ENCODE peak calls at places on chromosomes 7 and 10, in eight cellular contexts. Y is stomach, L is heart left ventricle, Q is adrenal gland, S is ovary, V is spleen, R is esophagus squamous epithelium, J is HCT116. F is an unnamed sample.
A peak's percentile ranks its signal among the peaks of the same experiment; 100 is the strongest.

GRCh38 chr10:6053816-6054581 is 8.2 kb downstream of the IL2RA start:
- DNase-seq in S (no peak), L (peak; percentile 85), Y (peak; percentile 68), Q (peak; percentile 45), V (peak; percentile 81), J (no peak), R (no peak), F (no peak)

GRCh38 chr7:155208681-155209477 is 88.8 kb upstream of the INSIG1 start:
- DNase-seq in Q (no peak), L (no peak), Y (no peak), R (no peak), V (peak; percentile 79), S (no peak), J (peak; percentile 35), F (no peak)

GRCh38 chr7:124101173-124101768 is 68.4 kb upstream of the TMEM229A start:
- DNase-seq in L (no peak), V (no peak), Y (peak; percentile 35), Q (no peak), S (no peak), R (no peak), J (peak; percentile 28), F (no peak)

GRCh38 chr7:112079671-112080070 is 126.5 kb downstream of the DOCK4 start:
- DNase-seq in L (no peak), Q (no peak), J (no peak), R (no peak), S (no peak), Y (no peak), V (no peak), F (no peak)

GRCh38 chr10:33193867-33194521 is 140.5 kb downstream of the NRP1 start:
- DNase-seq in V (no peak), Q (no peak), L (no peak), S (no peak), R (no peak), Y (no peak), J (no peak), F (no peak)

GRCh38 chr7:154438571-154438970 is 386.4 kb downstream of the DPP6 start:
- DNase-seq in Y (no peak), R (no peak), S (no peak), V (no peak), J (no peak), Q (no peak), L (no peak), F (no peak)

GRCh38 chr7:81499262-81500116 is 270.4 kb downstream of the HGF start:
- DNase-seq in V (no peak), J (peak; percentile 81), Q (no peak), Y (no peak), L (no peak), R (no peak), S (no peak), F (no peak)

GRCh38 chr7:145700488-145700887 is 416.1 kb upstream of the CNTNAP2 start:
- DNase-seq in R (no peak), Y (no peak), S (no peak), L (no peak), Q (no peak), V (no peak), J (no peak), F (no peak)

GRCh38 chr10:121899727-121900126 is 28.1 kb downstream of the ATE1 start:
- DNase-seq in R (no peak), L (no peak), Q (no peak), V (no peak), Y (no peak), J (no peak), S (no peak), F (no peak)

GRCh38 chr7:128431221-128431620 is 21.4 kb upstream of the IMPDH1 start:
- DNase-seq in V (no peak), S (no peak), Q (no peak), R (no peak), Y (peak; percentile 55), L (peak; percentile 53), J (no peak), F (no peak)

GRCh38 chr7:30348083-30348560 is 63.7 kb downstream of the ZNRF2 start:
- DNase-seq in Y (no peak), L (peak; percentile 22), V (no peak), S (no peak), J (peak; percentile 75), Q (peak; percentile 39), R (no peak), F (no peak)

GRCh38 chr7:98981701-98982100 is 103.4 kb downstream of the TRRAP start:
- DNase-seq in L (no peak), S (no peak), Q (no peak), V (no peak), R (no peak), J (no peak), Y (no peak), F (no peak)

GRCh38 chr10:15150563-15150962 is 17.9 kb downstream of the NMT2 start:
- DNase-seq in J (no peak), Y (no peak), R (no peak), Q (no peak), S (no peak), V (no peak), L (no peak), F (no peak)

GRCh38 chr7:147423875-147424274 is 1166.7 kb upstream of the C7orf33 start:
- DNase-seq in J (no peak), V (no peak), L (no peak), R (no peak), S (no peak), Q (no peak), Y (no peak), F (no peak)

GRCh38 chr10:124827474-124827873 is 25.9 kb downstream of the ABRAXAS2 start:
- DNase-seq in R (no peak), L (no peak), V (no peak), S (no peak), Y (no peak), Q (no peak), J (no peak), F (no peak)

GRCh38 chr7:133562617-133563016 is 309.7 kb downstream of the EXOC4 start:
- DNase-seq in R (no peak), Q (no peak), L (no peak), S (no peak), Y (no peak), V (no peak), J (no peak), F (no peak)

GRCh38 chr10:22605168-22605567 is 109.2 kb downstream of the PIP4K2A start:
- DNase-seq in S (no peak), V (no peak), Q (no peak), R (no peak), Y (no peak), J (no peak), L (no peak), F (no peak)

GRCh38 chr7:132072873-132073272 is 503.4 kb downstream of the PLXNA4 start:
- DNase-seq in R (no peak), V (no peak), J (no peak), Y (no peak), L (no peak), Q (no peak), S (no peak), F (no peak)

GRCh38 chr7:122258971-122259370 is 45.6 kb downstream of the FEZF1 start:
- DNase-seq in J (no peak), V (no peak), S (no peak), Q (no peak), Y (no peak), L (no peak), R (no peak), F (no peak)

GRCh38 chr7:149196705-149197171 is 1.4 kb downstream of the ZNF282 start:
- DNase-seq in S (no peak), J (no peak), Q (no peak), R (no peak), V (peak; percentile 72), Y (no peak), L (no peak), F (no peak)

GRCh38 chr10:97373456-97373855 is 27.7 kb downstream of the RRP12 start:
- DNase-seq in L (no peak), R (no peak), V (peak; percentile 73), S (no peak), Q (no peak), J (no peak), Y (no peak), F (no peak)
- H3K36me3 ChIP-seq in L (peaks cover 76% of the 10 kb centered on the region), R (peaks cover 24% of the 10 kb centered on the region), V (peaks cover 60% of the 10 kb centered on the region), S (no peaks in the 10 kb centered on the region), Q (no peaks in the 10 kb centered on the region), J (peaks cover 23% of the 10 kb centered on the region), Y (peaks cover 98% of the 10 kb centered on the region), F (peaks cover 5% of the 10 kb centered on the region)

DNA sequence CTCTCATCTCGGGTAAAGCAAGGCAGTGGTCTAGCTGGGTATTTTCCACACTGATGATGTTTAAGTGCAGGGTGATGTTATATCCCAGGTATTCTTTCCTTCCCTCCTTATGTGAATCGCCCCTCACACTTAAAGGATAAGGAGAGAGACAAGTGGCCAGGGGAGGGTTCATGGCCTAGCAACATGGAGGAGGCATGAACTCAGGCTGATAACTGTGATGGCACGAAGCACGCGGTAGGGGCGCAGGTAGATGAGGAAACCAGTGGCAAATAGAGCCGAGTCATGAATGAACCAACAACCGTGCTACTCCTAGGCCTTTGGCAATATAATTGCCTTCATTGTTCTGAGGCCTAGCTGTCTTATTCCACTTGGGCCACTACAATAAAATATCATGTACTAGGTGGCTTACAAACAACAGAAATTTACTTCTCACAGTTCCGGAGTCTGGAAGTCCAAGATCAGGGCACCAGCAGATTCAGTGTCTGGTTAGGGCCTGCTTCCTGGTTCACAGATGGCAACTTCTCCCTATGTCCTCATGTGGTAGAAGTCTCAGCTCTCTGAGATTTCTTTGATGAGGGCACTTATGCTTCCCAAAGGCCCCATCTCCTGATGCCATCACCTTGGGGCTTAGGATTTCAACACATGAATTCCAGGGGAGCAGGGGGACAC is 56.0 kb upstream of the PIK3CG start:
- DNase-seq in Q (no peak), Y (no peak), S (no peak), R (no peak), L (no peak), V (no peak), J (no peak), F (no peak)
- TF ChIP-seq POLR2A in Q (no peak), Y (no peak), S (no peak), R (no peak), L (no peak), V (no peak), J (no peak), F (no peak)

GRCh38 chr10:96831867-96832720 is at the start of gene LCOR:
- DNase-seq in L (peak; percentile 89), S (peak; percentile 87), R (peak; percentile 47), Y (peak; percentile 88), Q (peak; percentile 93), J (peak; percentile 59), V (peak; percentile 96), F (peak; percentile 66)
- H3K4me3 ChIP-seq in L (peak within 1 kb of the TSS; percentile 84), S (peak within 1 kb of the TSS; percentile 68), R (peak within 1 kb of the TSS; percentile 94), Y (peak within 1 kb of the TSS; percentile 96), Q (peak within 1 kb of the TSS; percentile 55), J (peak within 1 kb of the TSS; percentile 68), V (peak within 1 kb of the TSS; percentile 92), F (peak within 1 kb of the TSS; percentile 96)

GRCh38 chr7:6651866-6652445 is 14.8 kb downstream of the ZNF316 start:
- DNase-seq in L (no peak), J (no peak), V (no peak), S (no peak), Y (no peak), Q (peak; percentile 11), R (no peak), F (no peak)

GRCh38 chr7:6650521-6651011 is 13.4 kb downstream of the ZNF316 start:
- DNase-seq in L (no peak), R (no peak), Y (no peak), Q (no peak), J (no peak), S (no peak), V (peak; percentile 64), F (no peak)

GRCh38 chr7:6654113-6654841 is 17.2 kb downstream of the ZNF316 start:
- DNase-seq in J (no peak), S (no peak), R (no peak), Y (no peak), Q (peak; percentile 1), V (no peak), L (no peak), F (no peak)

GRCh38 chr7:6653101-6653995 is 16.2 kb downstream of the ZNF316 start:
- DNase-seq in L (no peak), Q (peak; percentile 3), J (no peak), V (no peak), Y (no peak), R (no peak), S (no peak), F (no peak)

GRCh38 chr7:6652446-6653011 is 15.4 kb downstream of the ZNF316 start:
- DNase-seq in Y (no peak), V (no peak), R (no peak), L (no peak), S (no peak), J (no peak), Q (peak; percentile 3), F (no peak)
- H3K36me3 ChIP-seq in Y (peaks cover 88% of the 10 kb centered on the region), V (peaks cover 74% of the 10 kb centered on the region), R (peaks cover 27% of the 10 kb centered on the region), L (peaks cover 70% of the 10 kb centered on the region), S (no peaks in the 10 kb centered on the region), J (peaks cover 6% of the 10 kb centered on the region), Q (no peaks in the 10 kb centered on the region), F (peaks cover 22% of the 10 kb centered on the region)